ENCODE peak calls at places on chromosomes 1 and 21, in five cellular contexts. K, S, G, N and M are unnamed samples.

GRCh38 chr1:156471496-156472490 is 28.8 kb downstream of the MEF2D start:
- DNase-seq in K (no peak), S (no peak), G (no peak), N (peak; percentile 97), M (peak; percentile 99)

GRCh38 chr1:115086176-115086830 is 3.0 kb downstream of the TSPAN2 start:
- DNase-seq in K (no peak), S (peak; percentile 4), G (no peak), N (no peak), M (no peak)

GRCh38 chr1:85836736-85837135 is 128.5 kb upstream of the ZNHIT6 start:
- DNase-seq in K (no peak), S (no peak), G (no peak), N (no peak), M (no peak)

GRCh38 chr1:94709891-94710581 is 110.1 kb upstream of the SLC44A3 start:
- DNase-seq in K (no peak), S (no peak), G (no peak), N (no peak), M (no peak)

GRCh38 chr1:228964178-228964819 is 229.0 kb downstream of the RHOU start:
- DNase-seq in K (no peak), S (no peak), G (no peak), N (peak; percentile 88), M (no peak)

GRCh38 chr1:86507935-86508582 is 38.8 kb upstream of the CLCA4 start:
- DNase-seq in K (no peak), S (peak; percentile 33), G (peak; percentile 19), N (no peak), M (peak; percentile 55)

GRCh38 chr1:200739499-200740290 is 1.0 kb downstream of the CAMSAP2 start:
- DNase-seq in K (no peak), S (peak; percentile 28), G (no peak), N (peak; percentile 3), M (peak; percentile 48)

GRCh38 chr1:185393821-185394220 is 76.8 kb upstream of the IVNS1ABP start:
- DNase-seq in K (no peak), S (no peak), G (no peak), N (no peak), M (peak; percentile 31)

GRCh38 chr1:81179239-81179638 is 621.5 kb upstream of the ADGRL2 start:
- DNase-seq in K (no peak), S (no peak), G (peak; percentile 19), N (no peak), M (no peak)

GRCh38 chr1:23444104-23444533 is 19.6 kb upstream of the TCEA3 start:
- DNase-seq in K (no peak), S (peak; percentile 37), G (no peak), N (no peak), M (no peak)

GRCh38 chr1:211925016-211925415 is 94.5 kb upstream of the LPGAT1 start:
- DNase-seq in K (peak; percentile 55), S (peak; percentile 43), G (no peak), N (no peak), M (no peak)

GRCh38 chr1:229383961-229384360 is 41.1 kb upstream of the CCSAP start:
- DNase-seq in K (no peak), S (no peak), G (no peak), N (no peak), M (no peak)

GRCh38 chr1:185154912-185155513 is 1.7 kb downstream of the TRMT1L start:
- DNase-seq in K (no peak), S (peak; percentile 52), G (no peak), N (no peak), M (peak; percentile 8)

GRCh38 chr21:17786219-17787181 is 32.7 kb downstream of the C21orf91 start:
- DNase-seq in K (no peak), S (no peak), G (no peak), N (peak; percentile 73), M (peak; percentile 67)

GRCh38 chr1:37741130-37741529 is 23.8 kb downstream of the EPHA10 start:
- DNase-seq in K (no peak), S (no peak), G (peak; percentile 8), N (no peak), M (no peak)

GRCh38 chr1:192284927-192285326 is 31.9 kb upstream of the RGS21 start:
- DNase-seq in K (no peak), S (no peak), G (no peak), N (no peak), M (no peak)

GRCh38 chr1:156797212-156797871 is 19.3 kb downstream of the SH2D2A start:
- DNase-seq in K (no peak), S (peak; percentile 77), G (peak; percentile 33), N (peak; percentile 55), M (peak; percentile 48)

GRCh38 chr1:201183728-201184127 is 6.9 kb upstream of the IGFN1 start:
- DNase-seq in K (no peak), S (no peak), G (no peak), N (no peak), M (no peak)

DNA sequence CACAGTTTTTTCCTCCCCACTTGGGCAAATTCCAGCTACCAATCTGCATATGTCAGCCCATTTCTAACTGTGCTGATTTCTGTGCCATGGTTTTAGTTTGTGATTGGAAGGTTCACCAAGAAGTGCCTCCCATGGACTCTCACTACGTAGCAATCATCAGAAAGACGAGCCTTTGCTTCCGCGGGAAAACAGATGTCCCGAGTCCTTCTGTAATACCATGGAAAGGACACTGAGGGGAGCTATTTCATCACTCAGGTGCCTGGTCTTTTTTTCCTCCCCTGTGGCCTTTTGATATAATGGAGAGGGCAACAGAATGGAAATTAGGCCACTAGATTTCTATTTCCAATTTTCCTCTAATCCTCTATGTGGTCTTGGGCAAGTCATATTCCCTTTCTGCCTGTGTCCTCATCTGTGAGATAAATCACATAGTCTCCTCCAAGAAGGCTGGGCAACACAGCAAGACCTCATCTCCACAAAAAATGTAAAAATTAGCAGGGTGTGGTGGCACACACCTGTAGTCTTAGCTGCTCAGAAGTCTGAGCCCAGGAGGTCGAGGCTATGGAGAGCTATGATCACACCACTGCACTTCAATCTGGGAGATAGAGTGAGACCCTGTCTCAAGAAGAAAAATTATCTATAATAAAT is 24.8 kb downstream of the LEMD1 start:
- DNase-seq in K (no peak), S (peak; percentile 68), G (peak; percentile 77), N (peak; percentile 64), M (peak; percentile 81)
- TF ChIP-seq JUND in K (peak; percentile 14), S (peak; percentile 47), G (no peak), N (no peak), M (no peak)

DNA sequence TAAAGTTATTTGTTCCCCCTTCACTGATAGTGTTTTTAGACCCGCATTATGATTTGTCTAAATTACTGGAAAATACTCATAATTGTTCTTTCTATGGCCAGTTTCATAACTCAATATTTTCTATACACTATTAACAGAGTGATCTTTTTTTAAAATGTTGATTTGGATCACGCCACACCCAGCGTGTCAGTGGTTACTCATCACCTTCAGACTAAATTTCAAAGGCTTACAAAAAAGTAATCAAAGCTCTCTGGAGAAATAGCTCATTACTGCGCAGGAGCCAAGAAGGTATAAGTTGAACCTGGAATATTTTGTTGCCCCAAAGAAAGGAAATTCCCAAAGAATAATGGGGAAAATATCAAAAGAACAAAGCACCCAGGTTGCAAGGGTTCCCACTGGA is 104.9 kb downstream of the EVI5 start:
- DNase-seq in K (no peak), S (no peak), G (no peak), N (no peak), M (no peak)
- TF ChIP-seq JUND in K (no peak), S (no peak), G (peak; percentile 30), N (no peak), M (no peak)

GRCh38 chr1:8963940-8964339 is 18.3 kb downstream of the CA6 start:
- DNase-seq in K (no peak), S (no peak), G (no peak), N (no peak), M (no peak)
- TF ChIP-seq JUND in K (no peak), S (no peak), G (no peak), N (no peak), M (no peak)

GRCh38 chr1:173393655-173393993 is 83.5 kb upstream of the PRDX6 start:
- DNase-seq in K (no peak), S (no peak), G (no peak), N (no peak), M (no peak)
- TF ChIP-seq JUND in K (no peak), S (no peak), G (no peak), N (no peak), M (no peak)

GRCh38 chr1:104932030-104932915 is 1182.6 kb downstream of the AMY1C start:
- DNase-seq in K (no peak), S (no peak), G (no peak), N (no peak), M (no peak)
- TF ChIP-seq JUND in K (no peak), S (no peak), G (no peak), N (no peak), M (no peak)